ENCODE peak calls at places on chromosome 3, in seven cellular contexts. N is Calu3; M is caudate nucleus; Z is GOT3; V is heart right ventricle; W is CD4-positive, alpha-beta memory T cell; D is cardiac fibroblast. U is an unnamed sample.

GRCh38 chr3:149564079-149564478 is 89.6 kb downstream of the TM4SF4 start:
- DNase-seq in N (no peak), M (no peak), Z (no peak), V (no peak), W (no peak), D (no peak), U (no peak)

GRCh38 chr3:16177962-16178627 is 3.6 kb downstream of the GALNT15 start:
- DNase-seq in N (peak; percentile 83), M (no peak), Z (no peak), V (peak; percentile 72), W (peak; percentile 38), D (peak; percentile 92), U (peak; percentile 52)

GRCh38 chr3:157261000-157261399 is 101.1 kb upstream of the CCNL1 start:
- DNase-seq in N (no peak), M (no peak), Z (peak; percentile 21), V (no peak), W (no peak), D (peak; percentile 70), U (no peak)

GRCh38 chr3:123157598-123158287 is 44.0 kb upstream of the SEC22A start:
- DNase-seq in N (no peak), M (no peak), Z (no peak), V (no peak), W (no peak), D (no peak), U (no peak)

GRCh38 chr3:189340680-189341460 is 169.1 kb downstream of the TPRG1 start:
- DNase-seq in N (peak; percentile 44), M (no peak), Z (no peak), V (no peak), W (no peak), D (no peak), U (no peak)

GRCh38 chr3:24339266-24339825 is 155.3 kb downstream of the THRB start:
- DNase-seq in N (no peak), M (no peak), Z (no peak), V (no peak), W (no peak), D (no peak), U (peak; percentile 37)

GRCh38 chr3:133479895-133480669 is 80.2 kb downstream of the BFSP2 start:
- DNase-seq in N (peak; percentile 79), M (no peak), Z (no peak), V (no peak), W (no peak), D (no peak), U (no peak)

GRCh38 chr3:161305095-161305991 is 66.0 kb downstream of the SPTSSB start:
- DNase-seq in N (peak; percentile 31), M (no peak), Z (no peak), V (no peak), W (peak; percentile 14), D (peak; percentile 42), U (no peak)

GRCh38 chr3:11204697-11205397 is 50.6 kb downstream of the HRH1 start:
- DNase-seq in N (no peak), M (no peak), Z (no peak), V (no peak), W (no peak), D (no peak), U (no peak)

GRCh38 chr3:99286266-99286845 is 352.0 kb upstream of the COL8A1 start:
- DNase-seq in N (no peak), M (no peak), Z (no peak), V (no peak), W (no peak), D (peak; percentile 64), U (no peak)

GRCh38 chr3:171407746-171408145 is 52.5 kb downstream of the TNIK start:
- DNase-seq in N (no peak), M (no peak), Z (no peak), V (no peak), W (no peak), D (peak; percentile 42), U (no peak)

GRCh38 chr3:117059990-117060338 is 350.4 kb downstream of the TUSC7 start:
- DNase-seq in N (no peak), M (no peak), Z (no peak), V (no peak), W (no peak), D (no peak), U (no peak)

GRCh38 chr3:24135280-24135679 is 190.2 kb downstream of the NR1D2 start:
- DNase-seq in N (no peak), M (no peak), Z (no peak), V (no peak), W (no peak), D (peak; percentile 40), U (no peak)

GRCh38 chr3:46942079-46942478 is 34.5 kb downstream of the CCDC12 start:
- DNase-seq in N (no peak), M (no peak), Z (no peak), V (no peak), W (no peak), D (no peak), U (no peak)

U was measured in brain pericyte.